ENCODE peak calls at places on chromosomes 16 and 17, in five cellular contexts. N is upper lobe of right lung, L is tibial nerve, E is tibial artery, B is lower lobe of right lung. I is an unnamed sample.

GRCh38 chr16:85986931-85987749 is 88.2 kb downstream of the IRF8 start:
- DNase-seq in N (no peak), L (no peak), E (no peak), B (no peak), I (no peak)

GRCh38 chr17:12180644-12181261 is 160.1 kb downstream of the MAP2K4 start:
- DNase-seq in N (no peak), L (no peak), E (no peak), B (no peak), I (peak)

GRCh38 chr17:79648181-79648831 is 37.5 kb upstream of the RBFOX3 start:
- DNase-seq in N (peak), L (no peak), E (no peak), B (no peak), I (no peak)

GRCh38 chr17:38885728-38886642 is 16.1 kb downstream of the LASP1 start:
- DNase-seq in N (no peak), L (no peak), E (no peak), B (no peak), I (no peak)

GRCh38 chr17:73335591-73336503 is 24.0 kb upstream of the CDC42EP4 start:
- DNase-seq in N (no peak), L (no peak), E (no peak), B (no peak), I (peak)

GRCh38 chr16:83717814-83718213 is 90.0 kb upstream of the HSBP1 start:
- DNase-seq in N (no peak), L (no peak), E (no peak), B (no peak), I (no peak)

GRCh38 chr16:17476414-17477259 is 5.9 kb upstream of the XYLT1 start:
- DNase-seq in N (no peak), L (no peak), E (no peak), B (no peak), I (peak)

GRCh38 chr17:51056813-51057510 is 63.7 kb downstream of the SPAG9 start:
- DNase-seq in N (no peak), L (no peak), E (no peak), B (no peak), I (peak)

GRCh38 chr17:51347851-51348584 is 87.7 kb downstream of the UTP18 start:
- DNase-seq in N (no peak), L (no peak), E (no peak), B (no peak), I (no peak)

GRCh38 chr17:40541873-40542561 is 23.3 kb downstream of the CCR7 start:
- DNase-seq in N (peak), L (peak), E (peak), B (no peak), I (no peak)

GRCh38 chr17:4939554-4939803 is 367 bp downstream of the SLC25A11 start:
- DNase-seq in N (peak), L (no peak), E (no peak), B (peak), I (no peak)

GRCh38 chr16:58119509-58119845 is 9.7 kb downstream of the CFAP20 start:
- DNase-seq in N (no peak), L (no peak), E (no peak), B (no peak), I (no peak)

GRCh38 chr16:24635900-24636610 is 93.4 kb upstream of the TNRC6A start:
- DNase-seq in N (peak), L (peak), E (peak), B (peak), I (peak)

GRCh38 chr16:50282010-50282538 is 15.7 kb downstream of the ADCY7 start:
- DNase-seq in N (peak), L (no peak), E (peak), B (peak), I (no peak)

GRCh38 chr16:28883221-28883996 is 5.1 kb downstream of the ATP2A1 start:
- DNase-seq in N (no peak), L (no peak), E (no peak), B (no peak), I (no peak)

GRCh38 chr17:73647767-73648542 is 3.7 kb upstream of the SDK2 start:
- DNase-seq in N (peak), L (no peak), E (no peak), B (no peak), I (no peak)

DNA sequence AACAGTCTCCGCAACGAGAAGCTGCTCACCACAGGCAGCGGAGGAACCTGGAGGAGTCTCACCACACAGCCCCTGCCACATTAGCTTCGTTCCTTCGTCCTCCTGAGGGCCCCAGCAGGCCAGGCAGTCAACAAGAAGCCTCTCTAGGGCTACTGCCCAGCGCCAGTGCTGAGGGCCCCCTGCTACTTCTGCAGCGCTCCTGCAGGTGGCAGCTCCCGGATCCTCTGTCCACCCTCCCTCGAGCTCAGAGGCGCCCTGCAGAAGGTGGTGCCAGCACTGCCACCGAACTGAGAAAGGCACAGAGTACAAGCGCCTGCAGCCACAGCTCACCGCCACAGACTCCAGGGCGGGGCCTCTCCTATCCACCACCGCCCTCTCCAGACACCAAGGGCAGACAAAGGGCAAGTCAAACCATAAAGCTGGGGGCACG is 27.3 kb downstream of the KDM8 start:
- DNase-seq in N (no peak), L (no peak), E (no peak), B (peak), I (no peak)
- TF ChIP-seq CTCF in N (peak), L (no peak), E (no peak), B (peak), I (no peak)

GRCh38 chr17:65531508-65532431 is 29.7 kb downstream of the AXIN2 start:
- DNase-seq in N (peak), L (no peak), E (peak), B (no peak), I (no peak)
- H3K4me3 ChIP-seq in N (no peak), L (no peak), E (no peak), B (no peak), I (no peak)

DNA sequence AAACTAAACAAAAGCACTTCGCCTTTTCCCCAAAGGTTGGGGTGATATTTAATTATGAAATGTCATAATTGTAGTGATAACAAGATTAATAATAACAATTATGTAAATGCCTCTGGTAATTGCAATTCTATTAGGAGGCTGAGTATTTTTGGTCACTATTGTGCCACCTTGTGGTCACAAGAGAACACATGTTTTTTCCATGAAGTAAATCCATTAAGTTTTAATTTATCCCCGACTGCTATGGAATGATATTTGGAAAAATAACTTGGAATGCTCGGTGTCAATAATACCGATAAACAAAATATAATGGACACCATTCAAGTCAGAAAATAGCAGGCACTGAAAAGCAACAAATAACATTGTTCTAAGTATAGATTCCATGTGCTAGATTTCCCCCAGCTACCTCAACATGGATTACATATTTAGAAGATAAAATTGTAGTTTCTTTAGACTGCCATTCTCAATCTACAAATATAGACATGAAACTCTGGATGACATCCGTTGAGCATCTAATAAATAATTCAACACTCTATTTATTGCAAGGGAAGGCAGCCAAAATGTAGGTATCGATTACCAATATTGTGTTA is 25.0 kb upstream of the KCNJ2 start:
- DNase-seq in N (no peak), L (no peak), E (no peak), B (no peak), I (peak)
- TF ChIP-seq CTCF in N (peak), L (peak), E (peak), B (peak), I (peak)

GRCh38 chr16:15985144-15985543 is 35.7 kb downstream of the ABCC1 start:
- DNase-seq in N (no peak), L (no peak), E (no peak), B (no peak), I (no peak)

GRCh38 chr16:15990902-15991301 is 41.5 kb downstream of the ABCC1 start:
- DNase-seq in N (no peak), L (no peak), E (no peak), B (no peak), I (no peak)

GRCh38 chr16:15986261-15986660 is 36.8 kb downstream of the ABCC1 start:
- DNase-seq in N (no peak), L (no peak), E (no peak), B (no peak), I (no peak)

GRCh38 chr16:15983898-15984297 is 34.5 kb downstream of the ABCC1 start:
- DNase-seq in N (no peak), L (no peak), E (no peak), B (no peak), I (no peak)

GRCh38 chr16:15988268-15989013 is 39.0 kb downstream of the ABCC1 start:
- DNase-seq in N (no peak), L (no peak), E (no peak), B (no peak), I (no peak)
- H3K4me3 ChIP-seq in N (no peak), L (no peak), E (no peak), B (no peak), I (no peak)

DNA sequence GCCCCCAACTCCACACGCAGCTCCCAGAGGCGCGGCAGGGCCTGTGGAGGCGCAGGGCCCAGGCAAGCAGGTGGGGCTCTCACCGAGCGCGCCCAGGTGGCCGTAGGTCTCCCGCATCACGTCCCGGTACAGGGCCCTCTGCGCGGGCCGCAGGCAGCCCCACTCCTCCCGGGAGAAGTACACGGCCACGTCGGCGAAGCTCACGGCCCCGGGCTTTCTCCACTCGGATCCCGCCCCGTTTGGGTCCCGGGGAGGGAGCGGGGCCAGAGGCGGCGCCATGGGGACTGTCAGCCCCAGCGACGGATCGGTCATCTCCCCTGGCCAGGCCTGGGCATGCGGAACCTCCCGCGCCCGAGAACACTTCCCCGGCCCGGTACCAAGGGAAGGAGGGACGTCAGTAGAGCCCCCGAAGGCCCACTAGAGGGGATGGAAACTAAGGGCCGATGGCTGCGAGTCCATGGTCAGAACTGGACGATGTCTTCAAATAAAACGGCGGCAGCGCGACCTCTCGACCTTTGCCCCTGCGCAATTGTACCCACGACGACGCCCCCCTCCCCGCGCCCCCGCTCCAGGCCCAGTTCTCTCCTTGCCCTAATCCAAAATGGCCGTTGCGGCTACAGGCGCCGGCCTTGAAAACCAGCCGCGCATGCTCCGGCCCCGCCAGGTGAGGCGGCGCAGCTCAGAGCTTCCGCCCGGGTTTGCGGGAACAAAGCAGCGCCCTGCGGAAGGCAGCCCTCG is at the start of gene ZNF747:
- DNase-seq in N (peak), L (peak), E (peak), B (peak), I (peak)
- TF ChIP-seq CTCF in N (no peak), L (no peak), E (no peak), B (no peak), I (no peak)

GRCh38 chr17:75755990-75756389 is 9.0 kb downstream of the GALK1 start:
- DNase-seq in N (no peak), L (no peak), E (no peak), B (no peak), I (no peak)
- H3K4me3 ChIP-seq in N (no peak), L (no peak), E (no peak), B (no peak), I (no peak)

DNA sequence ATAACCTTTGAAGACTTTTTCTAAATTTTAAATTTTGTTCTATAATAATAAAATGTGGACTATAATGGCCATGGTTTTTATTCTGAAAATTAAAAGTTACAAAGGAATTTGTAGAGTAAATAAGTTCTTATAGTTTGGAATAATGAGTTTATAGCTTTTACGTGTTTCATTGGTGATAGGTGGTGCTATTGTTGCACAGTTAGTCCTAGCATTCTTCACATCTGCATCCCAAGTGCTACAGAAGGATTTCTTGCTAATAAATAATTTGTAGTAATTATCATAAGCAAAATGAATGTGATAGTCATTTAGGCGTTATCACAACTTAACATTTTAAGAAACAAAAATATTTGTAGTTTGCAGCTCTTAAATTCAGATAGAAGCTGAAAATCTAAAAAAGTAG is 67.9 kb downstream of the BCAS3 start:
- DNase-seq in N (no peak), L (no peak), E (no peak), B (no peak), I (peak)
- TF ChIP-seq CTCF in N (no peak), L (peak), E (no peak), B (no peak), I (peak)

I was measured in epithelial cell of esophagus.